ENCODE peak calls at places on chromosome 19, in four cellular contexts. One of them, this sample, is unnamed. For H3K4me1, the result is how much of the 10 kb centered on the place peaks cover.

GRCh38 chr19:36051236-36051635 is 2.8 kb downstream of the THAP8 start:
- DNase-seq in mesendoderm: peak
- DNase-seq in Karpas-422: peak
- DNase-seq in A549: no peak
- DNase-seq in this sample: peak

GRCh38 chr19:5343848-5344247 is 3.2 kb upstream of the PTPRS start:
- DNase-seq in A549: no peak
- DNase-seq in Karpas-422: no peak
- DNase-seq in mesendoderm: no peak
- DNase-seq in this sample: no peak

GRCh38 chr19:4374451-4375163 is 25.7 kb downstream of the SH3GL1 start:
- DNase-seq in Karpas-422: no peak
- DNase-seq in mesendoderm: peak
- DNase-seq in A549: peak
- DNase-seq in this sample: no peak

GRCh38 chr19:22882797-22883196 is 50.7 kb downstream of the ZNF723 start:
- DNase-seq in A549: no peak
- DNase-seq in Karpas-422: peak
- DNase-seq in mesendoderm: peak
- DNase-seq in this sample: peak

GRCh38 chr19:44196772-44197171 is 15.6 kb upstream of the ZNF227 start:
- DNase-seq in Karpas-422: no peak
- DNase-seq in A549: no peak
- DNase-seq in mesendoderm: no peak
- DNase-seq in this sample: no peak

GRCh38 chr19:34960103-34960805 is 3.8 kb downstream of the ZNF792 start:
- DNase-seq in Karpas-422: no peak
- DNase-seq in A549: no peak
- DNase-seq in mesendoderm: no peak
- DNase-seq in this sample: no peak

GRCh38 chr19:38216785-38217746 is 7.0 kb downstream of the DPF1 start:
- DNase-seq in Karpas-422: no peak
- DNase-seq in mesendoderm: no peak
- DNase-seq in A549: no peak
- DNase-seq in this sample: no peak

GRCh38 chr19:23071087-23071511 is 45.7 kb upstream of the ZNF730 start:
- DNase-seq in A549: no peak
- DNase-seq in Karpas-422: no peak
- DNase-seq in mesendoderm: no peak
- DNase-seq in this sample: no peak

GRCh38 chr19:46725036-46725820 is 8.3 kb upstream of the PRKD2 start:
- DNase-seq in mesendoderm: no peak
- DNase-seq in Karpas-422: peak
- DNase-seq in A549: no peak
- DNase-seq in this sample: no peak

GRCh38 chr19:46726551-46726950 is 9.6 kb upstream of the PRKD2 start:
- DNase-seq in mesendoderm: no peak
- DNase-seq in Karpas-422: no peak
- DNase-seq in A549: no peak
- DNase-seq in this sample: no peak

GRCh38 chr19:46727036-46727501 is 10.2 kb upstream of the PRKD2 start:
- DNase-seq in mesendoderm: no peak
- DNase-seq in Karpas-422: no peak
- DNase-seq in A549: no peak
- DNase-seq in this sample: no peak

GRCh38 chr19:46724468-46724867 is 7.6 kb upstream of the PRKD2 start:
- DNase-seq in A549: no peak
- DNase-seq in mesendoderm: no peak
- DNase-seq in Karpas-422: no peak
- DNase-seq in this sample: no peak

GRCh38 chr19:46725859-46726393 is 9.0 kb upstream of the PRKD2 start:
- DNase-seq in mesendoderm: no peak
- DNase-seq in Karpas-422: no peak
- DNase-seq in A549: no peak
- DNase-seq in this sample: no peak
- H3K4me1 ChIP-seq in mesendoderm: under half
- H3K4me1 ChIP-seq in Karpas-422: under half
- H3K4me1 ChIP-seq in A549: under half
- H3K4me1 ChIP-seq in this sample: under half

DNA sequence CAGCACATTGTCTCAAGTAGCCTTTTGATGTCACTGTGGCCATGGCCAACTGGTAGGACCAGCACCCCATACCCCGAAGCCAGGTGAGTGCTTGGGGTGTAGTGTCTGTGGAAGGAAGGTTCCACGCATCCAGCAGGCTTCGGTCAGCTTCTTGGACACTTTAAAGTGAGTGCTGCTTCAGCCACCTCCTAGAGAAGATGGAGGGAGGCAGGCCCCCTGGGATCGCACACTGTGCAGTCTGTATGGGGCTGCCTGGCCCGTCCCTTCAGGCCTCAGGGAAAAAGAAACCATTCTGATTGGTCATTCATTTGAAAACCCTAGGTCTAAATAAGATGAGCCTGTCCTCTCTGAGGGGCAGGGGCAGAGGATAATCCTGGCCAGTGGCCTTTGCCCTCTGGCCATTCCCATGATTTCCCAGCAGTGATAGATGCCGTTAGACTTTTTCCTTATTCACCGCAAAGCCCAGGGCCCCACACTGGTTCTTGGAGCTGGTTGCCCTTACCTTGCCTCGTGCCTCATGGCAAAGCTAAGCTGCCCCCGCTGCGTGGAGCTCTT is 30.7 kb downstream of the GATAD2A start:
- DNase-seq in A549: no peak
- DNase-seq in mesendoderm: no peak
- DNase-seq in Karpas-422: no peak
- DNase-seq in this sample: no peak
- H3K4me2 ChIP-seq in A549: no peak
- H3K4me2 ChIP-seq in mesendoderm: no peak
- H3K4me2 ChIP-seq in Karpas-422: peak
- H3K4me2 ChIP-seq in this sample: no peak

GRCh38 chr19:10421240-10421948 is 1.1 kb downstream of the PDE4A start:
- DNase-seq in mesendoderm: no peak
- DNase-seq in A549: no peak
- DNase-seq in Karpas-422: no peak
- DNase-seq in this sample: peak

GRCh38 chr19:10421981-10422461 is 1.7 kb downstream of the PDE4A start:
- DNase-seq in mesendoderm: no peak
- DNase-seq in Karpas-422: no peak
- DNase-seq in A549: no peak
- DNase-seq in this sample: peak

GRCh38 chr19:10419200-10419645 is 1.1 kb upstream of the PDE4A start:
- DNase-seq in Karpas-422: peak
- DNase-seq in A549: no peak
- DNase-seq in mesendoderm: no peak
- DNase-seq in this sample: no peak

GRCh38 chr19:10419646-10420443 is 493 bp upstream of the PDE4A start:
- DNase-seq in A549: peak
- DNase-seq in Karpas-422: peak
- DNase-seq in mesendoderm: peak
- DNase-seq in this sample: peak

DNA sequence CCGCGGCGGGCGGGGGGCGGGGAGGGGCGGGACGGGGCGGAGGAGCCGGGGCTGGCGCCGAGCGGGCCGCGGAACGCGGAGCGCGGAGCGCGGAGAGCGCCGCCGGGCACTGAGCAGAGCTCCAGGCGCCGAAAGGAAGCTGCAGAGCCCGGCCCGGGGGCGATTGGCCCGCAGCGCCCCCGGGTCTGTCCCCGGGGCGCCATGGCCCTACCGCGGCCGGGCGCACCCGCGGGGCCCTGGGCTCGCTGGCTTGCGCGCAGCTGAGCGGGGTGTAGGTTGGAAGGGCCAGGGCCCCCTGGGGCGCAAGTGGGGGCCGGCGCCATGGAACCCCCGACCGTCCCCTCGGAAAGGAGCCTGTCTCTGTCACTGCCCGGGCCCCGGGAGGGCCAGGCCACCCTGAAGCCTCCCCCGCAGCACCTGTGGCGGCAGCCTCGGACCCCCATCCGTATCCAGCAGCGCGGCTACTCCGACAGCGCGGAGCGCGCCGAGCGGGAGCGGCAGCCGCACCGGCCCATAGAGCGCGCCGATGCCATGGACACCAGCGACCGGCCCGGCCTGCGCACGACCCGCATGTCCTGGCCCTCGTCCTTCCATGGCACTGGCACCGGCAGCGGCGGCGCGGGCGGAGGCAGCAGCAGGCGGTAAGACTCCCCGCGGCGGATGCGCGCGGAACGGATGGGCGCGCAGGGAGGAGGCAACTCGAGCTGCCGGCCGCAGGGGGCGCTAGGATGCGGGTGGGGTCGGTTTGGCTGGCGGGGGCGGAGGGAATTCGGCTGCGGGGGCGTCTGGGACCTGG is at the start of gene PDE4A:
- DNase-seq in A549: peak
- DNase-seq in Karpas-422: peak
- DNase-seq in mesendoderm: peak
- DNase-seq in this sample: peak
- H3K4me1 ChIP-seq in A549: under half
- H3K4me1 ChIP-seq in Karpas-422: under half
- H3K4me1 ChIP-seq in mesendoderm: under half
- H3K4me1 ChIP-seq in this sample: half or more

DNA sequence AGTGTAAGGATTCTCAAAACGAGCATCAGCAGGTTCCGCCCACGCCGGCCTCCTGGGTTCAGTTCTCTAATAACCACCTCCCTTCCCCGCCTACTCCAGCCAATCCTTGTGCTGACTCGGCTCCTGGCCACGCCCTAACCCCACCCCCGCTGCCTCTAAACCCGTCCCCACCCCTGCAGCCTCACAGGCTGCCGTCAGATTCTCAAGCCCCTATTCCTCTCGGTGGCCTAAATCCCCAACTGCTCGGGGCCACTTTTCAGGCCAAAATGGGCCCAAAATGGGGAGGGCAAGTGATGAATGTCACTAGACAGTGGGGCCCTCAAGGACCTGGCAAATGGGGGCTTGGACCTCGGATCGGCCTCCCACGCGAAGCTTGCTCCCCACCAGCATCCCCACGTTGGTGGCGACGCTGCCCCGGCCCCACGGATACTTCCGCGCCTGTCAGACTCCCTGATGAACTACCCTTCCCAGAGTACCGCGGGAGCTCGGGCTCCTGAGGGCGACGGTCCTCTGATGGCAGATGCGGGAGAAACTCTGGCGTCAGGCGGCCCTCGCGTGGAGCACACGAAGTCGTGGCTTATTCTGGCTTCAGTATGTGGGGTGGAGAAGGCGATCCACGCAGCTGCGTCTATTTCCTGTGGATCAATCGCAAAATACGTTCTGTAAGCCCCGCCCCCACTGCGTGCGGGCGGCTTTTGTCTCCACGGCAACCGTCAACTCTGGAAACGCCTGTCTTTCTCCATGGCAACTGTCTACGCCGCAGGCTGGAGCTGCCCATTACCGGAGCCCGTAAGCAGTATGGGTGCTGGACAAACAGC is 24.8 kb downstream of the ZNF473 start:
- DNase-seq in mesendoderm: peak
- DNase-seq in Karpas-422: peak
- DNase-seq in A549: peak
- DNase-seq in this sample: peak
- H3K4me2 ChIP-seq in mesendoderm: peak
- H3K4me2 ChIP-seq in Karpas-422: no peak
- H3K4me2 ChIP-seq in A549: peak
- H3K4me2 ChIP-seq in this sample: peak

DNA sequence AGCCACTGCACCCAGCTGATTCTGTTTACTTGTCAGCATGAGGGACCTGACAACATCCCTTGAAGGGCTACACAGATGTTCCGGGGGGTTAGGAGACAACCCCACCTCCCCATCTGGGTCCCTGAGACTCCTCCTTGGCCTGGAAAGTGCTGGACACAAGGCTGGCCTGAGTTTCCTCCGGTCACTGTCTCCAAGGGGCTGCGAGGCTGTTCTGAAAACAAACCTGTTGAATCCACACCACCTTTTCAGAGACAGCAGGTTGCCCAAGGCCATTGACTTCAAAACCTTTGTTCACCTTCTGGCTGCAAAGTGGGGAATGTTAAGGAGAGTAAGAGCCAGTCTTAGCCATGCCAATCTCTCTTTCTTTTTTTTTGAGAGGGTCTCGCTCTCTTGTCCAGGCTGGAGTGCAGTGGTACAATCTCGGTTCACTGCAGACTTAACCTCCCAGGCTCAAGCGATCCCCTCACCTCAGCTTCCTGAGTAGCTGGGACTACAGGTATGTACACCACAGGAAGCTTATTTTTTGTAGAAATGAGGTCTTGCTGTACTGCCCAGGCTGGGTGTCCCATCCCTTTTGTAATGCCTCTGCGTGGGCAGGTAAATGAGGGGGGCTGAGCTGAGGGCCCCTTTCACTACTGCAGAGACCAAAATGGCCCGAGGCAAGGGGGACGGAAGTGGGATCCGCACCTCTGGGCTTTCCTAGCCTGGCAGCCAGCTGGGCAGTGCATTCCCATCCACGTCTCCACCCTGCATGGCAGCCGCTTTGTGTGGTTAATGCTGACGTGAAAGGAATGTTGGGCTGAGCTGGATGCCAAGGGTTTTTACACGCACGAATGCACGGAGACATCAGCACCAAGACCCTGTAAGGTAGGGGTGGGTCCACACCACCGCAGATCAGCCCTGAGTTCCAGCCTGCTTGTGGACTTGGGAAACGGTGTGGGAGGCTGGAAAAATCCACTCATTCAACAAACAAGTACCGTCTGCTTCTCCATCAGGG is 1.9 kb upstream of the ZNF628 start:
- DNase-seq in mesendoderm: peak
- DNase-seq in A549: no peak
- DNase-seq in Karpas-422: no peak
- DNase-seq in this sample: no peak
- H3K4me1 ChIP-seq in mesendoderm: under half
- H3K4me1 ChIP-seq in A549: under half
- H3K4me1 ChIP-seq in Karpas-422: under half
- H3K4me1 ChIP-seq in this sample: under half

This sample was measured in OCI-LY7.